ENCODE peak calls at places on chromosomes 16 and 17, in four cellular contexts. G, K, S and O are unnamed samples.

GRCh38 chr17:17757391-17757791 is 76.1 kb downstream of the RAI1 start:
- DNase-seq in S (peak), G (no peak), K (peak), O (no peak)

GRCh38 chr17:18363021-18363941 is at the start of gene SHMT1:
- DNase-seq in K (peak), G (peak), S (peak), O (peak)

GRCh38 chr17:34727601-34728000 is 148.2 kb downstream of the TMEM132E start:
- DNase-seq in K (no peak), G (no peak), S (no peak), O (no peak)

GRCh38 chr16:75308011-75308410 is 56.6 kb upstream of the BCAR1 start:
- DNase-seq in S (no peak), K (no peak), G (no peak), O (no peak)

GRCh38 chr17:13594310-13594709 is 7.4 kb downstream of the HS3ST3A1 start:
- DNase-seq in S (no peak), K (no peak), G (peak), O (no peak)

GRCh38 chr16:81937305-81938038 is 73.8 kb downstream of the SDR42E1 start:
- DNase-seq in G (no peak), K (no peak), S (no peak), O (no peak)

GRCh38 chr17:7183433-7184090 is 4.4 kb upstream of the ASGR1 start:
- DNase-seq in K (no peak), S (no peak), G (no peak), O (peak)

GRCh38 chr17:65523853-65524664 is 37.4 kb downstream of the AXIN2 start:
- DNase-seq in S (no peak), K (no peak), G (no peak), O (no peak)

GRCh38 chr16:46638947-46639925 is 18.1 kb upstream of the SHCBP1 start:
- DNase-seq in G (peak), S (no peak), K (no peak), O (peak)

GRCh38 chr17:43468746-43469544 is 14.8 kb upstream of the DHX8 start:
- DNase-seq in G (peak), K (no peak), S (no peak), O (peak)

GRCh38 chr16:67145746-67146145 is 5.1 kb downstream of the B3GNT9 start:
- DNase-seq in G (no peak), K (peak), S (no peak), O (peak)

GRCh38 chr17:42754782-42755181 is 6.2 kb upstream of the RAMP2 start:
- DNase-seq in G (peak), S (no peak), K (peak), O (no peak)